ENCODE peak calls at places on chromosomes 4 and X, in six cellular contexts. U is HCT116; N is heart right ventricle; B is CD8-positive, alpha-beta memory T cell; R is Calu3; T is CD4-positive, alpha-beta memory T cell. I is an unnamed sample.
A peak's percentile ranks its signal among the peaks of the same experiment; 100 is the strongest.

GRCh38 chr4:32884198-32884597 is 2164.0 kb downstream of the PCDH7 start:
- DNase-seq in U (no peak), N (no peak), B (no peak), R (no peak), T (no peak), I (no peak)

GRCh38 chrX:45769919-45770582 is 569.4 kb upstream of the DIPK2B start:
- DNase-seq in U (no peak), N (peak; percentile 69), B (peak; percentile 50), R (peak; percentile 84), T (no peak), I (no peak)

GRCh38 chr4:147822128-147822527 is 90.2 kb downstream of the ARHGAP10 start:
- DNase-seq in U (no peak), N (peak; percentile 84), B (no peak), R (peak; percentile 28), T (no peak), I (no peak)

GRCh38 chr4:111937368-111937767 is 207.9 kb upstream of the FAM241A start:
- DNase-seq in U (peak; percentile 48), N (no peak), B (no peak), R (no peak), T (no peak), I (no peak)

GRCh38 chr4:151865327-151865726 is 104.5 kb upstream of the GATB start:
- DNase-seq in U (no peak), N (peak; percentile 53), B (no peak), R (no peak), T (no peak), I (no peak)

GRCh38 chr4:36385951-36386561 is 104.6 kb downstream of the DTHD1 start:
- DNase-seq in U (no peak), N (no peak), B (peak; percentile 68), R (no peak), T (peak; percentile 79), I (no peak)

GRCh38 chr4:5412296-5412695 is 296.1 kb downstream of the EVC2 start:
- DNase-seq in U (no peak), N (no peak), B (no peak), R (no peak), T (no peak), I (no peak)

GRCh38 chr4:153296424-153296823 is 48.1 kb upstream of the MND1 start:
- DNase-seq in U (no peak), N (no peak), B (no peak), R (no peak), T (no peak), I (no peak)

GRCh38 chr4:6561706-6562371 is 13.2 kb upstream of the MAN2B2 start:
- DNase-seq in U (no peak), N (no peak), B (no peak), R (no peak), T (no peak), I (no peak)

GRCh38 chrX:1592128-1592862 is 891 bp downstream of the AKAP17A start:
- DNase-seq in U (no peak), N (no peak), B (no peak), R (peak; percentile 11), T (no peak), I (no peak)

GRCh38 chr4:126233483-126233882 is 918.7 kb downstream of the FAT4 start:
- DNase-seq in U (no peak), N (no peak), B (no peak), R (no peak), T (no peak), I (no peak)

GRCh38 chrX:6446588-6446987 is 88.3 kb downstream of the VCX3A start:
- DNase-seq in U (no peak), N (no peak), B (no peak), R (no peak), T (no peak), I (no peak)

GRCh38 chr4:126661194-126661593 is 971.6 kb upstream of the INTU start:
- DNase-seq in U (no peak), N (no peak), B (no peak), R (no peak), T (no peak), I (no peak)

GRCh38 chr4:93740890-93741289 is 87.7 kb upstream of the ATOH1 start:
- DNase-seq in U (no peak), N (no peak), B (no peak), R (no peak), T (no peak), I (no peak)

GRCh38 chr4:132504438-132504837 is 644.7 kb upstream of the PCDH10 start:
- DNase-seq in U (no peak), N (no peak), B (no peak), R (no peak), T (no peak), I (no peak)

GRCh38 chr4:113356452-113356851 is 307.0 kb downstream of the ANK2 start:
- DNase-seq in U (no peak), N (no peak), B (no peak), R (no peak), T (no peak), I (no peak)

GRCh38 chrX:38664285-38664684 is 102.9 kb downstream of the TSPAN7 start:
- DNase-seq in U (peak; percentile 26), N (peak; percentile 6), B (no peak), R (peak; percentile 25), T (no peak), I (peak; percentile 2)

GRCh38 chr4:73883306-73883705 is 14.1 kb downstream of the CXCL1 start:
- DNase-seq in U (no peak), N (no peak), B (no peak), R (no peak), T (no peak), I (no peak)

GRCh38 chr4:156575430-156576073 is 396.0 kb downstream of the PDGFC start:
- DNase-seq in U (no peak), N (no peak), B (no peak), R (no peak), T (no peak), I (no peak)